ENCODE peak calls at places on chromosomes 3 and 15, in ten cellular contexts. D, Z, W, A, Y, U, Q, N, E and P are unnamed samples.

GRCh38 chr3:7667774-7668173 is 806.9 kb downstream of the GRM7 start:
- DNase-seq in N (no peak), U (no peak), W (peak; percentile 83), Y (no peak), A (no peak), D (no peak), E (no peak), Q (no peak), Z (no peak), P (no peak)

GRCh38 chr3:126252373-126252772 is 72.0 kb upstream of the ALDH1L1 start:
- DNase-seq in Z (no peak), W (no peak), A (no peak), Y (no peak), E (no peak), D (no peak), Q (no peak), U (no peak), N (no peak), P (no peak)

GRCh38 chr3:137642831-137643230 is 121.3 kb upstream of the SOX14 start:
- DNase-seq in N (no peak), Y (no peak), E (no peak), Z (no peak), U (no peak), A (no peak), D (no peak), W (peak; percentile 91), Q (no peak), P (no peak)

GRCh38 chr3:45677841-45678240 is 11.4 kb upstream of the SACM1L start:
- DNase-seq in Z (no peak), D (no peak), Q (no peak), E (no peak), N (no peak), A (no peak), W (no peak), U (no peak), Y (no peak), P (no peak)

GRCh38 chr3:188807002-188807401 is 364.8 kb upstream of the TPRG1 start:
- DNase-seq in U (no peak), N (no peak), Z (no peak), A (no peak), D (no peak), E (peak; percentile 29), Y (no peak), W (peak; percentile 38), Q (no peak), P (no peak)

GRCh38 chr3:111080357-111080937 is 8.8 kb downstream of the NECTIN3 start:
- DNase-seq in Y (no peak), E (peak; percentile 69), D (no peak), A (no peak), W (peak; percentile 48), Z (no peak), Q (no peak), N (no peak), U (no peak), P (no peak)

GRCh38 chr15:34436126-34436955 is 1.3 kb downstream of the GOLGA8A start:
- DNase-seq in Z (no peak), A (no peak), E (no peak), Q (no peak), W (peak; percentile 9), D (no peak), Y (no peak), N (no peak), U (no peak), P (peak; percentile 33)

GRCh38 chr15:88907111-88907510 is 6.1 kb downstream of the MFGE8 start:
- DNase-seq in N (no peak), Z (no peak), U (no peak), Y (no peak), D (no peak), A (no peak), W (no peak), Q (no peak), E (no peak), P (no peak)

GRCh38 chr3:115996420-115997108 is 373.3 kb downstream of the GAP43 start:
- DNase-seq in Z (no peak), D (no peak), U (no peak), W (no peak), Q (no peak), N (no peak), A (no peak), E (peak; percentile 44), Y (no peak), P (no peak)

GRCh38 chr3:177056927-177057326 is 140.4 kb downstream of the TBL1XR1 start:
- DNase-seq in Y (no peak), W (no peak), Q (no peak), U (no peak), D (no peak), E (no peak), N (no peak), A (no peak), Z (no peak), P (no peak)

GRCh38 chr15:63234479-63234878 is 42.9 kb upstream of the APH1B start:
- DNase-seq in N (peak; percentile 49), Q (no peak), A (peak; percentile 78), U (no peak), Z (peak; percentile 61), E (peak; percentile 85), D (peak; percentile 55), W (no peak), Y (peak; percentile 46), P (no peak)

GRCh38 chr3:42190701-42191442 is 75.1 kb downstream of the CCK start:
- DNase-seq in A (no peak), Y (peak; percentile 72), U (peak; percentile 72), E (peak; percentile 72), N (no peak), Q (no peak), D (peak; percentile 52), W (peak; percentile 74), Z (no peak), P (peak; percentile 59)

GRCh38 chr3:105997800-105998526 is 129.2 kb upstream of the CBLB start:
- DNase-seq in A (peak; percentile 65), W (no peak), U (no peak), D (no peak), Y (no peak), Q (no peak), N (no peak), Z (no peak), E (peak; percentile 97), P (no peak)

GRCh38 chr3:170361711-170362110 is 4.2 kb downstream of the SKIL start:
- DNase-seq in Q (no peak), U (no peak), Z (no peak), D (no peak), E (peak; percentile 44), N (no peak), Y (no peak), W (no peak), A (no peak), P (no peak)
- H3K4me1 ChIP-seq in Q (peaks cover 5% of the 10 kb centered on the region), U (no peaks in the 10 kb centered on the region), Z (peaks cover 19% of the 10 kb centered on the region), D (peaks cover 40% of the 10 kb centered on the region), E (peaks cover 8% of the 10 kb centered on the region), N (peaks cover 82% of the 10 kb centered on the region), Y (peaks cover 10% of the 10 kb centered on the region), W (peaks cover 2% of the 10 kb centered on the region), A (peaks cover 18% of the 10 kb centered on the region), P (peaks cover 7% of the 10 kb centered on the region)

GRCh38 chr3:69283496-69283895 is 102.4 kb downstream of the FRMD4B start:
- DNase-seq in W (no peak), D (no peak), Q (no peak), E (no peak), A (no peak), Z (no peak), N (no peak), Y (no peak), U (no peak), P (no peak)
- H3K36me3 ChIP-seq in W (no peaks in the 10 kb centered on the region), D (peaks cover 24% of the 10 kb centered on the region), Q (no peaks in the 10 kb centered on the region), E (peaks cover 3% of the 10 kb centered on the region), A (no peaks in the 10 kb centered on the region), Z (no peaks in the 10 kb centered on the region), N (no peaks in the 10 kb centered on the region), Y (no peaks in the 10 kb centered on the region), U (no peaks in the 10 kb centered on the region), P (no peaks in the 10 kb centered on the region)

GRCh38 chr3:31978553-31978952 is 2.5 kb downstream of the OSBPL10 start:
- DNase-seq in U (no peak), Q (no peak), Y (no peak), Z (no peak), A (no peak), N (no peak), W (no peak), D (no peak), E (no peak), P (no peak)
- H3K4me3 ChIP-seq in U (no peak overlapping the region), Q (no peak overlapping the region), Y (no peak overlapping the region), Z (no peak overlapping the region), A (no peak overlapping the region), N (no peak overlapping the region), W (no peak overlapping the region), D (no peak overlapping the region), E (no peak overlapping the region), P (no peak overlapping the region)

GRCh38 chr3:125072310-125072709 is 16.5 kb upstream of the HEG1 start:
- DNase-seq in Z (no peak), N (no peak), D (no peak), A (no peak), E (peak; percentile 41), W (no peak), U (no peak), Q (no peak), Y (no peak), P (no peak)

GRCh38 chr3:125068265-125068664 is 12.5 kb upstream of the HEG1 start:
- DNase-seq in W (no peak), D (no peak), Q (no peak), N (no peak), E (no peak), Z (no peak), Y (no peak), A (no peak), U (no peak), P (no peak)

GRCh38 chr3:125072749-125073404 is 17.1 kb upstream of the HEG1 start:
- DNase-seq in A (no peak), Q (no peak), U (no peak), D (no peak), Y (no peak), Z (no peak), W (no peak), E (no peak), N (no peak), P (no peak)

GRCh38 chr3:125069452-125069851 is 13.7 kb upstream of the HEG1 start:
- DNase-seq in Q (no peak), D (no peak), A (no peak), U (no peak), E (no peak), Z (no peak), W (no peak), N (no peak), Y (no peak), P (no peak)

GRCh38 chr3:125069968-125070745 is 14.4 kb upstream of the HEG1 start:
- DNase-seq in A (no peak), W (no peak), D (no peak), N (no peak), Y (no peak), Q (no peak), E (no peak), U (no peak), Z (no peak), P (no peak)
- H3K4me1 ChIP-seq in A (no peaks in the 10 kb centered on the region), W (peaks cover 8% of the 10 kb centered on the region), D (no peaks in the 10 kb centered on the region), N (no peaks in the 10 kb centered on the region), Y (no peaks in the 10 kb centered on the region), Q (no peaks in the 10 kb centered on the region), E (peaks cover 8% of the 10 kb centered on the region), U (no peaks in the 10 kb centered on the region), Z (no peaks in the 10 kb centered on the region), P (no peaks in the 10 kb centered on the region)

DNA sequence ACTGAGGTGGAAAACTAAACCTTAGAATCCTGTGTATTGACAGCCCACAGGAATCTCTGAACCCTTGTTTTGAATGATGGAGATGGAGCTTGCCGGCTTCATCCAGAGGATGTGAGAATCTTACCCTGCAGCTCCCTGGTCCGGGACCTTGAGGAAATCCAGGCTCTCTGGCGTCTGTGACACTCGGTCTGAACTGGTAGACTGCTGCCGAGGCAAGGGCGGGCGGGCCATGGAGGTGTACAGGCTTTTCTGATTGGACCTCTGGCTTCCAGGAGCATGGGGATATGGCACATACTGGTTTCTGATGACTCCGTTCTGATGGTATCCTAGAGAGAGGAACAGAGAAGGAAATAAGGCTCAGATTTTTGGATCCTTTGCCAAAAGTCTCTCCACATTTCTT is 48.5 kb downstream of the CCNB2 start:
- DNase-seq in E (no peak), W (no peak), D (no peak), Y (no peak), Z (no peak), A (no peak), Q (no peak), N (no peak), U (no peak), P (no peak)
- H3K36me3 ChIP-seq in E (peaks cover 9% of the 10 kb centered on the region), W (peaks cover 4% of the 10 kb centered on the region), D (peaks cover 92% of the 10 kb centered on the region), Y (no peaks in the 10 kb centered on the region), Z (peaks cover 82% of the 10 kb centered on the region), A (peaks cover 74% of the 10 kb centered on the region), Q (no peaks in the 10 kb centered on the region), N (peaks cover 80% of the 10 kb centered on the region), U (peaks cover 74% of the 10 kb centered on the region), P (no peaks in the 10 kb centered on the region)